ENCODE peak calls at places on chromosomes 5 and 9, in seven cellular contexts. One of them, this sample, is unnamed.

GRCh38 chr9:71145179-71145578 is 23.8 kb upstream of the TRPM3 start:
- DNase-seq in activated T-cell treated with anti-CD3 and anti-CD28 coated beads for 4 hours: no peak
- DNase-seq in activated CD4-positive, alpha-beta T cell treated with anti-CD3 and anti-CD28 coated beads, Interleukin-2, amount 10 ng/mL, durations not matched to agents 7 days and 5 days: no peak
- DNase-seq in left colon: no peak
- DNase-seq in NCI-H1417: no peak
- DNase-seq in A172: no peak
- DNase-seq in Daoy: no peak
- DNase-seq in this sample: peak

GRCh38 chr5:60495644-60496520 is 204.1 kb downstream of the DEPDC1B start:
- DNase-seq in activated T-cell treated with anti-CD3 and anti-CD28 coated beads for 4 hours: no peak
- DNase-seq in NCI-H1417: peak
- DNase-seq in activated CD4-positive, alpha-beta T cell treated with anti-CD3 and anti-CD28 coated beads, Interleukin-2, amount 10 ng/mL, durations not matched to agents 7 days and 5 days: no peak
- DNase-seq in Daoy: no peak
- DNase-seq in A172: no peak
- DNase-seq in left colon: no peak
- DNase-seq in this sample: no peak

GRCh38 chr9:2623046-2623865 is 1.7 kb downstream of the VLDLR start:
- DNase-seq in A172: no peak
- DNase-seq in Daoy: peak
- DNase-seq in activated CD4-positive, alpha-beta T cell treated with anti-CD3 and anti-CD28 coated beads, Interleukin-2, amount 10 ng/mL, durations not matched to agents 7 days and 5 days: no peak
- DNase-seq in left colon: peak
- DNase-seq in NCI-H1417: peak
- DNase-seq in activated T-cell treated with anti-CD3 and anti-CD28 coated beads for 4 hours: no peak
- DNase-seq in this sample: no peak

GRCh38 chr5:156892223-156892622 is 42.1 kb downstream of the PPP1R2B start:
- DNase-seq in A172: no peak
- DNase-seq in activated CD4-positive, alpha-beta T cell treated with anti-CD3 and anti-CD28 coated beads, Interleukin-2, amount 10 ng/mL, durations not matched to agents 7 days and 5 days: no peak
- DNase-seq in NCI-H1417: no peak
- DNase-seq in left colon: no peak
- DNase-seq in Daoy: no peak
- DNase-seq in activated T-cell treated with anti-CD3 and anti-CD28 coated beads for 4 hours: no peak
- DNase-seq in this sample: no peak

GRCh38 chr9:118336167-118336951 is 632.2 kb downstream of the TLR4 start:
- DNase-seq in left colon: no peak
- DNase-seq in Daoy: no peak
- DNase-seq in activated T-cell treated with anti-CD3 and anti-CD28 coated beads for 4 hours: no peak
- DNase-seq in A172: no peak
- DNase-seq in activated CD4-positive, alpha-beta T cell treated with anti-CD3 and anti-CD28 coated beads, Interleukin-2, amount 10 ng/mL, durations not matched to agents 7 days and 5 days: no peak
- DNase-seq in NCI-H1417: no peak
- DNase-seq in this sample: no peak

GRCh38 chr5:91797581-91797980 is 414.5 kb upstream of the ARRDC3 start:
- DNase-seq in A172: peak
- DNase-seq in Daoy: no peak
- DNase-seq in left colon: no peak
- DNase-seq in activated T-cell treated with anti-CD3 and anti-CD28 coated beads for 4 hours: no peak
- DNase-seq in NCI-H1417: no peak
- DNase-seq in activated CD4-positive, alpha-beta T cell treated with anti-CD3 and anti-CD28 coated beads, Interleukin-2, amount 10 ng/mL, durations not matched to agents 7 days and 5 days: no peak
- DNase-seq in this sample: no peak

GRCh38 chr5:172453206-172453985 is 929 bp downstream of the SH3PXD2B start:
- DNase-seq in activated CD4-positive, alpha-beta T cell treated with anti-CD3 and anti-CD28 coated beads, Interleukin-2, amount 10 ng/mL, durations not matched to agents 7 days and 5 days: no peak
- DNase-seq in activated T-cell treated with anti-CD3 and anti-CD28 coated beads for 4 hours: no peak
- DNase-seq in NCI-H1417: no peak
- DNase-seq in A172: peak
- DNase-seq in left colon: peak
- DNase-seq in Daoy: peak
- DNase-seq in this sample: peak

GRCh38 chr5:108747111-108748009 is at the start of gene FER:
- DNase-seq in activated CD4-positive, alpha-beta T cell treated with anti-CD3 and anti-CD28 coated beads, Interleukin-2, amount 10 ng/mL, durations not matched to agents 7 days and 5 days: peak
- DNase-seq in left colon: peak
- DNase-seq in Daoy: peak
- DNase-seq in activated T-cell treated with anti-CD3 and anti-CD28 coated beads for 4 hours: no peak
- DNase-seq in A172: peak
- DNase-seq in NCI-H1417: no peak
- DNase-seq in this sample: peak

GRCh38 chr9:33159760-33160127 is 7.4 kb downstream of the B4GALT1 start:
- DNase-seq in left colon: peak
- DNase-seq in activated T-cell treated with anti-CD3 and anti-CD28 coated beads for 4 hours: peak
- DNase-seq in NCI-H1417: no peak
- DNase-seq in Daoy: peak
- DNase-seq in A172: peak
- DNase-seq in activated CD4-positive, alpha-beta T cell treated with anti-CD3 and anti-CD28 coated beads, Interleukin-2, amount 10 ng/mL, durations not matched to agents 7 days and 5 days: peak
- DNase-seq in this sample: peak

GRCh38 chr5:93072831-93073459 is 508.1 kb downstream of the NR2F1-AS1 start:
- DNase-seq in activated CD4-positive, alpha-beta T cell treated with anti-CD3 and anti-CD28 coated beads, Interleukin-2, amount 10 ng/mL, durations not matched to agents 7 days and 5 days: no peak
- DNase-seq in NCI-H1417: no peak
- DNase-seq in activated T-cell treated with anti-CD3 and anti-CD28 coated beads for 4 hours: no peak
- DNase-seq in left colon: no peak
- DNase-seq in A172: peak
- DNase-seq in Daoy: peak
- DNase-seq in this sample: peak

GRCh38 chr5:121984250-121984649 is 22.5 kb downstream of the SRFBP1 start:
- DNase-seq in activated CD4-positive, alpha-beta T cell treated with anti-CD3 and anti-CD28 coated beads, Interleukin-2, amount 10 ng/mL, durations not matched to agents 7 days and 5 days: no peak
- DNase-seq in A172: no peak
- DNase-seq in NCI-H1417: no peak
- DNase-seq in activated T-cell treated with anti-CD3 and anti-CD28 coated beads for 4 hours: no peak
- DNase-seq in left colon: no peak
- DNase-seq in Daoy: no peak
- DNase-seq in this sample: no peak

GRCh38 chr5:111043712-111044506 is 27.6 kb upstream of the TSLP start:
- DNase-seq in left colon: no peak
- DNase-seq in A172: peak
- DNase-seq in activated T-cell treated with anti-CD3 and anti-CD28 coated beads for 4 hours: no peak
- DNase-seq in NCI-H1417: peak
- DNase-seq in activated CD4-positive, alpha-beta T cell treated with anti-CD3 and anti-CD28 coated beads, Interleukin-2, amount 10 ng/mL, durations not matched to agents 7 days and 5 days: no peak
- DNase-seq in Daoy: peak
- DNase-seq in this sample: peak

GRCh38 chr9:69655065-69655464 is 17.1 kb downstream of the APBA1 start:
- DNase-seq in activated CD4-positive, alpha-beta T cell treated with anti-CD3 and anti-CD28 coated beads, Interleukin-2, amount 10 ng/mL, durations not matched to agents 7 days and 5 days: no peak
- DNase-seq in NCI-H1417: no peak
- DNase-seq in activated T-cell treated with anti-CD3 and anti-CD28 coated beads for 4 hours: no peak
- DNase-seq in A172: no peak
- DNase-seq in Daoy: no peak
- DNase-seq in left colon: no peak
- DNase-seq in this sample: no peak

GRCh38 chr9:128091571-128091970 is 23.5 kb downstream of the SLC25A25 start:
- DNase-seq in activated CD4-positive, alpha-beta T cell treated with anti-CD3 and anti-CD28 coated beads, Interleukin-2, amount 10 ng/mL, durations not matched to agents 7 days and 5 days: no peak
- DNase-seq in A172: no peak
- DNase-seq in activated T-cell treated with anti-CD3 and anti-CD28 coated beads for 4 hours: no peak
- DNase-seq in NCI-H1417: no peak
- DNase-seq in Daoy: no peak
- DNase-seq in left colon: peak
- DNase-seq in this sample: no peak

GRCh38 chr9:36337865-36338264 is 62.2 kb downstream of the RNF38 start:
- DNase-seq in left colon: no peak
- DNase-seq in Daoy: no peak
- DNase-seq in NCI-H1417: no peak
- DNase-seq in activated T-cell treated with anti-CD3 and anti-CD28 coated beads for 4 hours: no peak
- DNase-seq in activated CD4-positive, alpha-beta T cell treated with anti-CD3 and anti-CD28 coated beads, Interleukin-2, amount 10 ng/mL, durations not matched to agents 7 days and 5 days: no peak
- DNase-seq in A172: no peak
- DNase-seq in this sample: peak

GRCh38 chr5:126054593-126055347 is 368.4 kb upstream of the GRAMD2B start:
- DNase-seq in A172: no peak
- DNase-seq in left colon: no peak
- DNase-seq in activated T-cell treated with anti-CD3 and anti-CD28 coated beads for 4 hours: no peak
- DNase-seq in Daoy: no peak
- DNase-seq in NCI-H1417: no peak
- DNase-seq in activated CD4-positive, alpha-beta T cell treated with anti-CD3 and anti-CD28 coated beads, Interleukin-2, amount 10 ng/mL, durations not matched to agents 7 days and 5 days: no peak
- DNase-seq in this sample: no peak

GRCh38 chr9:98766548-98766947 is 29.8 kb downstream of the ANKS6 start:
- DNase-seq in A172: no peak
- DNase-seq in NCI-H1417: no peak
- DNase-seq in left colon: no peak
- DNase-seq in activated CD4-positive, alpha-beta T cell treated with anti-CD3 and anti-CD28 coated beads, Interleukin-2, amount 10 ng/mL, durations not matched to agents 7 days and 5 days: no peak
- DNase-seq in Daoy: no peak
- DNase-seq in activated T-cell treated with anti-CD3 and anti-CD28 coated beads for 4 hours: no peak
- DNase-seq in this sample: peak

GRCh38 chr5:3741372-3741770 is 145.7 kb downstream of the IRX1 start:
- DNase-seq in left colon: no peak
- DNase-seq in NCI-H1417: no peak
- DNase-seq in A172: no peak
- DNase-seq in activated CD4-positive, alpha-beta T cell treated with anti-CD3 and anti-CD28 coated beads, Interleukin-2, amount 10 ng/mL, durations not matched to agents 7 days and 5 days: no peak
- DNase-seq in Daoy: peak
- DNase-seq in activated T-cell treated with anti-CD3 and anti-CD28 coated beads for 4 hours: no peak
- DNase-seq in this sample: peak

GRCh38 chr9:65426231-65426630 is 141.2 kb upstream of the FOXD4L5 start:
- DNase-seq in activated T-cell treated with anti-CD3 and anti-CD28 coated beads for 4 hours: no peak
- DNase-seq in NCI-H1417: no peak
- DNase-seq in left colon: no peak
- DNase-seq in A172: no peak
- DNase-seq in Daoy: no peak
- DNase-seq in activated CD4-positive, alpha-beta T cell treated with anti-CD3 and anti-CD28 coated beads, Interleukin-2, amount 10 ng/mL, durations not matched to agents 7 days and 5 days: no peak
- DNase-seq in this sample: no peak

GRCh38 chr9:26133537-26133936 is 455.3 kb upstream of the TUSC1 start:
- DNase-seq in activated CD4-positive, alpha-beta T cell treated with anti-CD3 and anti-CD28 coated beads, Interleukin-2, amount 10 ng/mL, durations not matched to agents 7 days and 5 days: no peak
- DNase-seq in left colon: no peak
- DNase-seq in Daoy: no peak
- DNase-seq in NCI-H1417: no peak
- DNase-seq in A172: no peak
- DNase-seq in activated T-cell treated with anti-CD3 and anti-CD28 coated beads for 4 hours: no peak
- DNase-seq in this sample: no peak

GRCh38 chr5:50888754-50889153 is 222.3 kb downstream of the PARP8 start:
- DNase-seq in activated CD4-positive, alpha-beta T cell treated with anti-CD3 and anti-CD28 coated beads, Interleukin-2, amount 10 ng/mL, durations not matched to agents 7 days and 5 days: no peak
- DNase-seq in activated T-cell treated with anti-CD3 and anti-CD28 coated beads for 4 hours: no peak
- DNase-seq in left colon: no peak
- DNase-seq in A172: no peak
- DNase-seq in NCI-H1417: no peak
- DNase-seq in Daoy: no peak
- DNase-seq in this sample: no peak

GRCh38 chr9:5531251-5531972 is 21.1 kb downstream of the PDCD1LG2 start:
- DNase-seq in activated CD4-positive, alpha-beta T cell treated with anti-CD3 and anti-CD28 coated beads, Interleukin-2, amount 10 ng/mL, durations not matched to agents 7 days and 5 days: no peak
- DNase-seq in NCI-H1417: no peak
- DNase-seq in activated T-cell treated with anti-CD3 and anti-CD28 coated beads for 4 hours: no peak
- DNase-seq in Daoy: no peak
- DNase-seq in A172: no peak
- DNase-seq in left colon: no peak
- DNase-seq in this sample: no peak

GRCh38 chr9:128735373-128735772 is 11.4 kb upstream of the ZDHHC12 start:
- DNase-seq in left colon: no peak
- DNase-seq in activated CD4-positive, alpha-beta T cell treated with anti-CD3 and anti-CD28 coated beads, Interleukin-2, amount 10 ng/mL, durations not matched to agents 7 days and 5 days: no peak
- DNase-seq in Daoy: no peak
- DNase-seq in activated T-cell treated with anti-CD3 and anti-CD28 coated beads for 4 hours: no peak
- DNase-seq in A172: no peak
- DNase-seq in NCI-H1417: no peak
- DNase-seq in this sample: no peak

GRCh38 chr5:40405230-40405629 is 274.5 kb upstream of the PTGER4 start:
- DNase-seq in NCI-H1417: no peak
- DNase-seq in left colon: no peak
- DNase-seq in activated CD4-positive, alpha-beta T cell treated with anti-CD3 and anti-CD28 coated beads, Interleukin-2, amount 10 ng/mL, durations not matched to agents 7 days and 5 days: no peak
- DNase-seq in Daoy: no peak
- DNase-seq in activated T-cell treated with anti-CD3 and anti-CD28 coated beads for 4 hours: no peak
- DNase-seq in A172: peak
- DNase-seq in this sample: peak

GRCh38 chr5:145084834-145085233 is 750.3 kb downstream of the PRELID2 start:
- DNase-seq in Daoy: no peak
- DNase-seq in activated T-cell treated with anti-CD3 and anti-CD28 coated beads for 4 hours: no peak
- DNase-seq in activated CD4-positive, alpha-beta T cell treated with anti-CD3 and anti-CD28 coated beads, Interleukin-2, amount 10 ng/mL, durations not matched to agents 7 days and 5 days: no peak
- DNase-seq in left colon: no peak
- DNase-seq in A172: no peak
- DNase-seq in NCI-H1417: no peak
- DNase-seq in this sample: no peak

GRCh38 chr5:31823477-31823876 is 184.5 kb downstream of the PDZD2 start:
- DNase-seq in left colon: no peak
- DNase-seq in NCI-H1417: no peak
- DNase-seq in A172: no peak
- DNase-seq in Daoy: no peak
- DNase-seq in activated T-cell treated with anti-CD3 and anti-CD28 coated beads for 4 hours: no peak
- DNase-seq in activated CD4-positive, alpha-beta T cell treated with anti-CD3 and anti-CD28 coated beads, Interleukin-2, amount 10 ng/mL, durations not matched to agents 7 days and 5 days: no peak
- DNase-seq in this sample: no peak

GRCh38 chr9:99127372-99128132 is 22.6 kb downstream of the TGFBR1 start:
- DNase-seq in NCI-H1417: no peak
- DNase-seq in A172: no peak
- DNase-seq in activated T-cell treated with anti-CD3 and anti-CD28 coated beads for 4 hours: no peak
- DNase-seq in Daoy: peak
- DNase-seq in activated CD4-positive, alpha-beta T cell treated with anti-CD3 and anti-CD28 coated beads, Interleukin-2, amount 10 ng/mL, durations not matched to agents 7 days and 5 days: no peak
- DNase-seq in left colon: no peak
- DNase-seq in this sample: peak

GRCh38 chr5:125587631-125588030 is 835.6 kb upstream of the GRAMD2B start:
- DNase-seq in left colon: no peak
- DNase-seq in A172: no peak
- DNase-seq in Daoy: no peak
- DNase-seq in activated T-cell treated with anti-CD3 and anti-CD28 coated beads for 4 hours: no peak
- DNase-seq in activated CD4-positive, alpha-beta T cell treated with anti-CD3 and anti-CD28 coated beads, Interleukin-2, amount 10 ng/mL, durations not matched to agents 7 days and 5 days: no peak
- DNase-seq in NCI-H1417: no peak
- DNase-seq in this sample: no peak

GRCh38 chr9:72383978-72384709 is 19.1 kb upstream of the ZFAND5 start:
- DNase-seq in left colon: no peak
- DNase-seq in activated CD4-positive, alpha-beta T cell treated with anti-CD3 and anti-CD28 coated beads, Interleukin-2, amount 10 ng/mL, durations not matched to agents 7 days and 5 days: no peak
- DNase-seq in NCI-H1417: no peak
- DNase-seq in activated T-cell treated with anti-CD3 and anti-CD28 coated beads for 4 hours: no peak
- DNase-seq in A172: peak
- DNase-seq in Daoy: peak
- DNase-seq in this sample: no peak

GRCh38 chr9:5817776-5818336 is 15.1 kb downstream of the ERMP1 start:
- DNase-seq in activated CD4-positive, alpha-beta T cell treated with anti-CD3 and anti-CD28 coated beads, Interleukin-2, amount 10 ng/mL, durations not matched to agents 7 days and 5 days: no peak
- DNase-seq in NCI-H1417: no peak
- DNase-seq in left colon: no peak
- DNase-seq in A172: peak
- DNase-seq in Daoy: peak
- DNase-seq in activated T-cell treated with anti-CD3 and anti-CD28 coated beads for 4 hours: no peak
- DNase-seq in this sample: peak

GRCh38 chr5:54257366-54258118 is 52.8 kb downstream of the ARL15 start:
- DNase-seq in A172: no peak
- DNase-seq in NCI-H1417: no peak
- DNase-seq in Daoy: no peak
- DNase-seq in activated T-cell treated with anti-CD3 and anti-CD28 coated beads for 4 hours: no peak
- DNase-seq in left colon: no peak
- DNase-seq in activated CD4-positive, alpha-beta T cell treated with anti-CD3 and anti-CD28 coated beads, Interleukin-2, amount 10 ng/mL, durations not matched to agents 7 days and 5 days: no peak
- DNase-seq in this sample: no peak

GRCh38 chr9:111356567-111357244 is 26.7 kb upstream of the OR2K2 start:
- DNase-seq in Daoy: peak
- DNase-seq in NCI-H1417: no peak
- DNase-seq in A172: peak
- DNase-seq in activated T-cell treated with anti-CD3 and anti-CD28 coated beads for 4 hours: no peak
- DNase-seq in activated CD4-positive, alpha-beta T cell treated with anti-CD3 and anti-CD28 coated beads, Interleukin-2, amount 10 ng/mL, durations not matched to agents 7 days and 5 days: no peak
- DNase-seq in left colon: no peak
- DNase-seq in this sample: peak

GRCh38 chr9:19161257-19162025 is 34.1 kb upstream of the PLIN2 start:
- DNase-seq in activated T-cell treated with anti-CD3 and anti-CD28 coated beads for 4 hours: peak
- DNase-seq in left colon: no peak
- DNase-seq in A172: peak
- DNase-seq in activated CD4-positive, alpha-beta T cell treated with anti-CD3 and anti-CD28 coated beads, Interleukin-2, amount 10 ng/mL, durations not matched to agents 7 days and 5 days: peak
- DNase-seq in NCI-H1417: no peak
- DNase-seq in Daoy: peak
- DNase-seq in this sample: peak

GRCh38 chr9:130996672-130997394 is 12.1 kb upstream of the LAMC3 start:
- DNase-seq in NCI-H1417: no peak
- DNase-seq in Daoy: no peak
- DNase-seq in left colon: no peak
- DNase-seq in A172: no peak
- DNase-seq in activated T-cell treated with anti-CD3 and anti-CD28 coated beads for 4 hours: no peak
- DNase-seq in activated CD4-positive, alpha-beta T cell treated with anti-CD3 and anti-CD28 coated beads, Interleukin-2, amount 10 ng/mL, durations not matched to agents 7 days and 5 days: no peak
- DNase-seq in this sample: no peak